ENCODE peak calls at places on chromosomes 3 and 15, in eight cellular contexts. Z, V, N, J, P, L, A and U are unnamed samples.

GRCh38 chr3:130849111-130849552 is 44.8 kb upstream of the ATP2C1 start:
- DNase-seq in Z (no peak), V (no peak), N (no peak), J (peak; percentile 54), P (no peak), L (no peak), A (no peak), U (no peak)

GRCh38 chr3:124217542-124217941 is 225.6 kb upstream of the ROPN1 start:
- DNase-seq in Z (peak; percentile 21), V (peak; percentile 71), N (peak; percentile 29), J (peak; percentile 41), P (peak; percentile 42), L (peak; percentile 85), A (peak; percentile 81), U (peak; percentile 68)

GRCh38 chr3:77038468-77038927 is 1.4 kb upstream of the ROBO2 start:
- DNase-seq in Z (peak; percentile 34), V (peak; percentile 77), N (peak; percentile 23), J (peak; percentile 61), P (peak; percentile 57), L (peak; percentile 94), A (peak; percentile 89), U (peak; percentile 48)

GRCh38 chr15:64833690-64834089 is 8.0 kb upstream of the PLEKHO2 start:
- DNase-seq in Z (no peak), V (no peak), N (no peak), J (no peak), P (no peak), L (no peak), A (no peak), U (no peak)

GRCh38 chr15:33565099-33565498 is 254.3 kb downstream of the RYR3 start:
- DNase-seq in Z (no peak), V (peak; percentile 90), N (no peak), J (no peak), P (no peak), L (peak; percentile 84), A (peak; percentile 73), U (no peak)

GRCh38 chr3:120652281-120652680 is 29.8 kb downstream of the HGD start:
- DNase-seq in Z (no peak), V (no peak), N (no peak), J (no peak), P (no peak), L (no peak), A (no peak), U (no peak)

GRCh38 chr3:149723781-149724180 is 28.5 kb downstream of the COMMD2 start:
- DNase-seq in Z (no peak), V (no peak), N (no peak), J (no peak), P (no peak), L (no peak), A (no peak), U (no peak)

GRCh38 chr15:88131937-88132336 is 124.6 kb downstream of the NTRK3 start:
- DNase-seq in Z (no peak), V (no peak), N (no peak), J (no peak), P (no peak), L (no peak), A (no peak), U (no peak)

GRCh38 chr3:50212502-50212901 is 7.4 kb downstream of the SLC38A3 start:
- DNase-seq in Z (no peak), V (no peak), N (no peak), J (no peak), P (no peak), L (no peak), A (no peak), U (no peak)
- TF ChIP-seq CTCF in Z (no peak), V (peak; percentile 5), N (no peak), J (no peak), P (no peak), L (no peak), A (no peak), U (peak; percentile 30)

GRCh38 chr15:91050128-91050455 is 27.7 kb upstream of the VPS33B start:
- DNase-seq in Z (no peak), V (no peak), N (no peak), J (no peak), P (no peak), L (no peak), A (no peak), U (no peak)
- TF ChIP-seq CTCF in Z (no peak), V (no peak), N (no peak), J (peak; percentile 5), P (no peak), L (no peak), A (no peak), U (no peak)

DNA sequence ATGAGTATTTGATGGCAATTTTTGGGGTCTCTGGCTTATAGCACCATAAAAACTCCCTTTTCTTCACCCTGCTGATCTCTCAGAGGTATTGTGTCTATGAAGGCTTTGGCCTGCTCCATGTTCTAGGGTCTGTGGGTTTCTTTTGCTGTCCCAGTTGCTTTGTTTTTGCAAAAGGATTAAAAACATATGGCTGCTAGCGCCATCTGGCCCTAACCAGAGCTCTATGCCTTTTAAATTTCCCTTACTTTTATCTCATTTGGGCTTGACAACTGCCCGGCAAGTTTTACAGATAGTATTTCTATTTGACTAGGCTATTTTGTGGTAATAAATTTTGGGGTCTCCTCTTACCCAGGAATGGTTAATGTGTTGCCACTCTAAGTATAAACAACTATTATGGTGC is 6.4 kb upstream of the GHRL start:
- DNase-seq in Z (no peak), V (no peak), N (no peak), J (no peak), P (no peak), L (peak; percentile 56), A (no peak), U (no peak)
- TF ChIP-seq CTCF in Z (no peak), V (peak; percentile 22), N (no peak), J (no peak), P (no peak), L (peak; percentile 52), A (no peak), U (no peak)

DNA sequence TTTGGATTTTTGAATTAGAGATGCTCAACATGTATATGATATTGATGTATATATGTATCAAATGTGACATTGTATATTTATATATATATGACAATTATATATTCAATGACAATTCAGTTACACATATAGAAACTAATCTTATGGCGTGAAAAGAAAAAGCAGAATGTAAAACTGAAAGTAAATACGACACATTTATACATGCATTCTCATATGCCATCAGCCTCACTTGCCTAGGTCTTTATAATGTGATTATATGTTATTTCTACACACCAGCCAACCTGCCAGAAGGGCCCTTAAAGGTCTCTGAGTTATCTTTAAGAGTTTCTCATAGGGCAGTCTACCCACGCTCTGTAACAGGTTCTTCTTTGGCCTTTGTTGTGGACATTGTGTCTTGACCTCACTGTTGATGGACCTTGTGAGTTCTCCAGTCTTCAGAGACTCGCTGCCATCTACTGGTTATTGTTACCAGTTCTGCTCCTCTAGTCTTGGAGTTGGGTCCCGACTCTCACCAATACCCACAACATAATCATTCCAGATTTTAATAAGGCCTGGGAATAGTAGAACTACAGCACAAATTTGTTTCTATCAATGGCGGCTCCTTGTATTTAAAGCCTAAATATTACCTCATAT is 371.5 kb upstream of the GOLIM4 start:
- DNase-seq in Z (peak; percentile 28), V (peak; percentile 74), N (no peak), J (no peak), P (no peak), L (peak; percentile 70), A (peak; percentile 51), U (no peak)
- TF ChIP-seq CTCF in Z (peak; percentile 54), V (peak; percentile 74), N (peak; percentile 24), J (peak; percentile 41), P (no peak), L (peak; percentile 71), A (peak; percentile 26), U (peak; percentile 58)

DNA sequence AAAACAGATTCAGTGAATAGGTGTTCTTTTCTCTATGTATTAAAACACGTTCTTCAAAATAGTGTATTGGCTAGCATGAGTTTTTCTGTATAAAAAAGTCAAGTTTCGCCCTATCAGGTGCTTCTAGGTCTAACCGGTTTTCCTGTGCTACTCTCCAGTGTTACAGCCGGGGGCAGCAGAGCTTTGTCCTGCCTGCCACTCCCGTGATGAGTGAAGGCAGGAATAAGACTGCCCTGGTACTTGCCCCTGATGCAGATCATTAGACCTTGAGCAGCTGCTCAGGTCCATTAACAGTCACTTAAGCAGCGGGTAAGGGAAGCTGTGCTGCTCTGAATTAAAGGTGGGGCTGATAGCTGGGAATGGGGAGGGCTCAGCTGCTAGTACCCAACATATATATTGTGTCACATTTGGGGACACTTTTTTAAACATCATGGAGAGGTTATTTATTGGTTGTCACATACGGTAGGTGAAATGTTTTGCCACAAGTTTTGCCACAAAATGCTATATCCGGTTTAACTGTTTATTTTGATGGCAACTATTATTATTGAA is 1.3 kb upstream of the UNC13C start:
- DNase-seq in Z (no peak), V (peak; percentile 0), N (no peak), J (no peak), P (no peak), L (no peak), A (no peak), U (peak; percentile 36)
- TF ChIP-seq CTCF in Z (no peak), V (no peak), N (no peak), J (no peak), P (no peak), L (no peak), A (no peak), U (peak; percentile 68)

GRCh38 chr3:184360070-184360833 is 1.2 kb downstream of the CLCN2 start:
- DNase-seq in Z (no peak), V (no peak), N (no peak), J (no peak), P (no peak), L (no peak), A (no peak), U (no peak)

GRCh38 chr3:184361932-184362667 is 590 bp downstream of the POLR2H start:
- DNase-seq in Z (peak; percentile 50), V (peak; percentile 34), N (no peak), J (peak; percentile 76), P (no peak), L (peak; percentile 57), A (peak; percentile 60), U (peak; percentile 45)

GRCh38 chr3:184361532-184361931 is at the start of the genes CLCN2 and POLR2H:
- DNase-seq in Z (peak; percentile 79), V (no peak), N (no peak), J (peak; percentile 72), P (peak; percentile 65), L (peak; percentile 37), A (no peak), U (peak; percentile 64)

GRCh38 chr3:184359610-184360009 is 1.8 kb downstream of the CLCN2 start:
- DNase-seq in Z (no peak), V (no peak), N (no peak), J (peak; percentile 29), P (no peak), L (no peak), A (no peak), U (no peak)

DNA sequence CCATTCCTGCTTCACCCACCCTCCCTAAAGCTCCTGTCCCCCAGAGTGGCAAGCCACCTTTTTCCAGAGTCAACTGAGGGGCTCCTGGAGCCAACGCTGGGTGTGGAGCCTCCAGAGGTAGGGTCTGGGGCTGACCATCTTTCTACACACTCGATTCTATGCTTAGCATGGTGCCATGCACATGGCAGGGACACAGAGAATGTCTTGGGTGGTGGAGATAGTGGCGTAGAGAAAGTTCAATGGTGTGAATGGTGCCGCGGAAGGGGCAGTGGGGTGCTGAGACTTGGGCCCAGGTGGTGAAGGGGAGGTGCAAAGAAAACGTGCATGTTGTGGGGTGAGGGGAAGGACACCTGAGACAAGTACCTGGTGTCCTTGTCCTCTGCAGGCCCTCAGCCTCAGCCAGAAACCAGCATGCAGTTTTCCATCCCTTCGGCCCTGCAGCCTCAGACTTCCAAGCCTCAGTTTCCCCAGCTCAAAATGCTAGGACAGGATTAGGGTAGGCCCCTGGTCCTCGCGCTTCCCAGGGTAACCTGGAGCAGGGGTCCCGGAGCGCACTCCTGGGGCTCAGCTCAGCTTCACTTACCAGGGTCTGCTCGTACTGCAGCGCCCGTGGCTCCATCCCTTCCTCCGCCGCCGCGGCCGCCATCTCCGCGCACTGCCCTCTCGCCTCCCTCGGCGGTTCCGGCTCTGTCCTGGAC is 422 bp downstream of the CLCN2 start:
- DNase-seq in Z (no peak), V (no peak), N (no peak), J (no peak), P (no peak), L (no peak), A (no peak), U (no peak)
- TF ChIP-seq CTCF in Z (no peak), V (no peak), N (no peak), J (no peak), P (no peak), L (no peak), A (no peak), U (no peak)